ENCODE peak calls at places on chromosomes 7 and 10, in four cellular contexts. F is GM12878, J is K562, O is HepG2. L is an unnamed sample.

GRCh38 chr7:151836191-151836926 is 40.6 kb downstream of the PRKAG2 start:
- DNase-seq in O (no peak), F (no peak), J (no peak), L (no peak)

GRCh38 chr10:22925088-22925487 is 2.8 kb upstream of the ARMC3 start:
- DNase-seq in F (no peak), J (no peak), O (no peak), L (no peak)

GRCh38 chr10:29407280-29407858 is 118.5 kb downstream of the LYZL1 start:
- DNase-seq in O (no peak), F (no peak), J (no peak), L (no peak)

GRCh38 chr7:90720970-90721768 is 125.0 kb downstream of the CDK14 start:
- DNase-seq in O (peak; percentile 53), F (no peak), J (no peak), L (peak; percentile 72)

GRCh38 chr10:77334501-77334900 is 303.1 kb downstream of the KCNMA1 start:
- DNase-seq in F (no peak), J (no peak), O (no peak), L (no peak)

GRCh38 chr7:80844916-80845315 is 73.9 kb downstream of the SEMA3C start:
- DNase-seq in J (no peak), F (no peak), O (no peak), L (no peak)

GRCh38 chr7:90692396-90692795 is 96.3 kb downstream of the CDK14 start:
- DNase-seq in J (no peak), F (no peak), O (no peak), L (peak; percentile 63)

GRCh38 chr10:18786458-18786857 is 127.2 kb downstream of the ARL5B start:
- DNase-seq in O (no peak), J (no peak), F (no peak), L (no peak)

GRCh38 chr10:103554488-103555320 is 61.2 kb downstream of the NEURL1 start:
- DNase-seq in J (peak; percentile 87), F (no peak), O (peak; percentile 39), L (peak; percentile 80)

GRCh38 chr7:134355925-134356324 is 39.2 kb upstream of the SLC35B4 start:
- DNase-seq in O (peak; percentile 66), F (no peak), J (no peak), L (no peak)

GRCh38 chr7:130242198-130243014 is 24.3 kb upstream of the CPA2 start:
- DNase-seq in J (peak; percentile 66), F (peak; percentile 17), O (peak; percentile 14), L (peak; percentile 82)

GRCh38 chr7:43458330-43458729 is 124.6 kb upstream of the STK17A start:
- DNase-seq in O (no peak), J (no peak), F (no peak), L (no peak)

GRCh38 chr7:101795461-101795860 is 22.0 kb upstream of the CUX1 start:
- DNase-seq in F (no peak), O (no peak), J (no peak), L (no peak)

GRCh38 chr7:101788517-101788916 is 28.9 kb upstream of the CUX1 start:
- DNase-seq in O (no peak), J (no peak), F (no peak), L (no peak)

GRCh38 chr7:101790566-101791293 is 26.7 kb upstream of the CUX1 start:
- DNase-seq in J (no peak), F (no peak), O (no peak), L (no peak)

GRCh38 chr7:101787864-101788263 is 29.6 kb upstream of the CUX1 start:
- DNase-seq in F (no peak), J (no peak), O (no peak), L (no peak)

DNA sequence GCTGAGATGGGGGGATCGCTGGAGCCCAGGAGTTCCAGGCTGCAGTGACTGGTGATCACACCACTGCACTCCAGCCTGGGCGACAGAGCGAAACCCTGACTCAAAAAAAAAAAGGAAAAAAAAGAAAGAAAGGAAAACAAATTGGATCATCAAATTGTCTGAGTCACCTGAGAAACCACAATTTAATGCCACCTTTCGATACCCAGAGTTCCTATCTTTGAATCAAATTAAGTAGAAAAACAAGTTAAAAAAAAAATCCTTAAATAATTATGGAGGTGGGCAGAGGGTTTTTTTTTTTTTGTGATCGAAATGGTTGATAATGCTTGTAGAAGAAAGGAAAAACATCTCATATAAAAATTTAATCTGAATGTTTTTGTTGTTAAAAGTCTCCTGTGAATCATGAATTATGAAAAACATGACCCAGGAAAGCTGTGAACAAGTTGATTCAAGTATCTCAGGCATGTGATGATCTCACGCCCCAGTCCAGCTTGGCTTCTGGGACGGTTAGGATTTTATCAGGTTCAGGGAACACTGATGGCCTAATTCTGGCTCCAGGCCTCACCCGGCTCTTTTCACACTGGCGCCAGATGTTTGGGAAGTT is 25.3 kb upstream of the CUX1 start:
- DNase-seq in J (no peak), F (no peak), O (no peak), L (no peak)
- TF ChIP-seq BHLHE40 in J (no peak), F (no peak), O (no peak), L (no peak)

GRCh38 chr10:97182327-97182990 is 3.3 kb downstream of the SLIT1 start:
- DNase-seq in J (no peak), F (no peak), O (no peak), L (no peak)
- H3K36me3 ChIP-seq in J (no peaks in the 10 kb centered on the region), F (no peaks in the 10 kb centered on the region), O (no peaks in the 10 kb centered on the region), L (no peaks in the 10 kb centered on the region)

DNA sequence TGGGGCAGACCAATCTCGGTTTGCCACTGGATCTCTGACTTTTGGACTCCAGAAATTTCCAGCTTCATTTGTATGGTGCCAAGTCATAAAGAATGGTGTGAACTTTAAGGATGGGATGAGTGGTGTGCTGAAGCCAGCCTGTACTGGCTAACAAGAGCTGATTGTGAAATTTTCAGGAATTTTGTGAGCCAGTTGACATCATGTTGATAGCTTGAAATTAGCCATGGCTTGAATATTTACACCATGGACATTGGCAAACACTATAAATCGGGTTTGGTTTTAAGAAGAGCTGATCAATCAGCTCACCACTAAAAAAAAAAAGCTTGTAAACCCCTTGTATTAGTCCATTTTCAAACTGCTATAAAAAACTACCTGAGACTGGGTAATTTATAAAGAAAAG is 14.1 kb upstream of the MYH16 start:
- DNase-seq in F (no peak), O (no peak), J (no peak), L (no peak)
- TF ChIP-seq BHLHE40 in F (no peak), O (no peak), J (no peak), L (no peak)

DNA sequence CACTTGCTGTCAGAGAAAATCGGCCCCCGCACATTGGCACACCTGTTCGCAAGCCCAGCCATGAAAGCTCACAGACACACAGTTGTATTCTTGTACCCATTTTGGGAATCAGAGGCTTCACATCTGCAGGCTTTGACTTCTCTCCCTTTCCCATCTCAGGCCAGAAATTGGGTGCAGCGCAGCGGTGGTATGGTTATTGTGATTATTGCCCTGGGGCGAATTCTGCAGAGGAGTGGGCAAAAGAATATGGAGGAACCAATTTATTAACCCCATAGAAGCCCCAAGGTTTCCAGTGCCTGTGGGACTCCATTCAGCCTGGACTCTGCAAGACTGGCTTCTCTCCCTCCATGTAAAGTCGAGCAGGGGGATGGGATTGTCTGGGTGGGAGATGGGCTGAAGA is 14.0 kb downstream of the TLX1 start:
- DNase-seq in F (no peak), J (no peak), O (no peak), L (no peak)
- H3K36me3 ChIP-seq in F (no peaks in the 10 kb centered on the region), J (no peaks in the 10 kb centered on the region), O (no peaks in the 10 kb centered on the region), L (no peaks in the 10 kb centered on the region)

GRCh38 chr10:60073397-60073780 is 167.0 kb upstream of the CCDC6 start:
- DNase-seq in O (no peak), J (peak; percentile 54), F (no peak), L (no peak)
- TF ChIP-seq BHLHE40 in O (no peak), J (no peak), F (no peak), L (no peak)

GRCh38 chr10:73759512-73760115 is 15.4 kb downstream of the SEC24C start:
- DNase-seq in J (no peak), F (no peak), O (no peak), L (no peak)

GRCh38 chr10:73763343-73763742 is 18.5 kb upstream of the CHCHD1 start:
- DNase-seq in J (no peak), O (no peak), F (no peak), L (no peak)

GRCh38 chr10:73758704-73759511 is 14.7 kb downstream of the SEC24C start:
- DNase-seq in O (no peak), F (no peak), J (no peak), L (no peak)

GRCh38 chr10:73768881-73769280 is 13.0 kb upstream of the CHCHD1 start:
- DNase-seq in F (no peak), O (no peak), J (no peak), L (no peak)

GRCh38 chr10:73762915-73763314 is 18.7 kb downstream of the SEC24C start:
- DNase-seq in O (no peak), J (no peak), F (no peak), L (peak; percentile 53)
- H3K36me3 ChIP-seq in O (peaks cover 60% of the 10 kb centered on the region), J (peaks cover 91% of the 10 kb centered on the region), F (peaks cover 36% of the 10 kb centered on the region), L (peaks cover 71% of the 10 kb centered on the region)

L was measured in IMR-90.